ENCODE peak calls at places on chromosome 1, in four cellular contexts. One of them, this sample, is unnamed.

GRCh38 chr1:33263890-33264504 is 7.7 kb downstream of the ZNF362 start:
- DNase-seq in BE2C: no peak
- DNase-seq in HFF-Myc: no peak
- DNase-seq in suprapubic skin: no peak
- DNase-seq in this sample: no peak

GRCh38 chr1:48526045-48526714 is 54.2 kb upstream of the SPATA6 start:
- DNase-seq in suprapubic skin: no peak
- DNase-seq in BE2C: peak; percentile 45
- DNase-seq in HFF-Myc: no peak
- DNase-seq in this sample: no peak

GRCh38 chr1:207626972-207627337 is 18.0 kb upstream of the CR1L start:
- DNase-seq in BE2C: no peak
- DNase-seq in suprapubic skin: no peak
- DNase-seq in HFF-Myc: no peak
- DNase-seq in this sample: no peak

GRCh38 chr1:94634977-94635416 is 93.4 kb upstream of the F3 start:
- DNase-seq in HFF-Myc: no peak
- DNase-seq in BE2C: peak; percentile 48
- DNase-seq in suprapubic skin: no peak
- DNase-seq in this sample: no peak

GRCh38 chr1:230236951-230237350 is 169.9 kb downstream of the GALNT2 start:
- DNase-seq in suprapubic skin: no peak
- DNase-seq in BE2C: no peak
- DNase-seq in HFF-Myc: no peak
- DNase-seq in this sample: no peak

GRCh38 chr1:32753532-32754281 is 51.1 kb upstream of the SYNC start:
- DNase-seq in BE2C: peak; percentile 85
- DNase-seq in suprapubic skin: peak; percentile 79
- DNase-seq in HFF-Myc: no peak
- DNase-seq in this sample: peak; percentile 90

GRCh38 chr1:169466259-169467230 is 19.2 kb downstream of the SLC19A2 start:
- DNase-seq in HFF-Myc: no peak
- DNase-seq in suprapubic skin: no peak
- DNase-seq in BE2C: peak; percentile 33
- DNase-seq in this sample: no peak

GRCh38 chr1:29785554-29785953 is 549.2 kb downstream of the PTPRU start:
- DNase-seq in suprapubic skin: no peak
- DNase-seq in HFF-Myc: no peak
- DNase-seq in BE2C: no peak
- DNase-seq in this sample: no peak

GRCh38 chr1:114700026-114700600 is 4.8 kb upstream of the AMPD1 start:
- DNase-seq in suprapubic skin: no peak
- DNase-seq in HFF-Myc: no peak
- DNase-seq in BE2C: no peak
- DNase-seq in this sample: no peak

GRCh38 chr1:3907621-3908165 is 7.6 kb upstream of the C1orf174 start:
- DNase-seq in HFF-Myc: no peak
- DNase-seq in suprapubic skin: peak; percentile 41
- DNase-seq in BE2C: no peak
- DNase-seq in this sample: no peak

GRCh38 chr1:44174630-44175029 is 33.2 kb upstream of the KLF18 start:
- DNase-seq in HFF-Myc: no peak
- DNase-seq in suprapubic skin: no peak
- DNase-seq in BE2C: no peak
- DNase-seq in this sample: no peak

GRCh38 chr1:44168520-44169098 is 27.2 kb upstream of the KLF18 start:
- DNase-seq in suprapubic skin: no peak
- DNase-seq in HFF-Myc: no peak
- DNase-seq in BE2C: no peak
- DNase-seq in this sample: no peak

DNA sequence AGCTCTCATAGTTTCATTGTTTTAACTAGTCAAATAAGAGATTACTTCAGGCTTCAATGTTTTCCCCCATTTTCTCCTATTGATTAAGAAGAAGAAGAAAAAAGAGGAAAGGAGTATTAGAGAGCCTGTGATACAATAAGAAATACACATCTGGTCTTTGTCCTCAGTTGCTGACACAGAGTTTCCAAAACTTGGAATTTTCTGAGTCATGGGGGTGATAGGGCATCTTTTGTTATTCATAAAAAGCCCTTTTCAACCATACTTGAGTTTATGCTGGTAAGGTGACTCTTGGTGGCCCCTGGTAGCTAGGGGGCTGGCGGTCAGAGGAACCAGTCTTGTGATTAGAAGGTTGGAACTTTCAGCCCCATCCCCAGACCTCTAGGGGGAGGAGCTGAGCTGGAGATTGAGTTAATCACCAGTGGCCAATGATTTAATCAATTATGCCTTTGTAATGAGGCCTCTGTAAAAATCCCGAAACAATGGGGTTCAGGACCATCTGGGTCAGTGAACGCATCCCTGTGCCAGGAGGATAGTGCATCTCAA is 28.9 kb upstream of the KLF18 start:
- DNase-seq in BE2C: no peak
- DNase-seq in suprapubic skin: no peak
- DNase-seq in HFF-Myc: no peak
- DNase-seq in this sample: no peak
- TF ChIP-seq CTCF in BE2C: no peak
- TF ChIP-seq CTCF in suprapubic skin: no peak
- TF ChIP-seq CTCF in HFF-Myc: no peak
- TF ChIP-seq CTCF in this sample: no peak

DNA sequence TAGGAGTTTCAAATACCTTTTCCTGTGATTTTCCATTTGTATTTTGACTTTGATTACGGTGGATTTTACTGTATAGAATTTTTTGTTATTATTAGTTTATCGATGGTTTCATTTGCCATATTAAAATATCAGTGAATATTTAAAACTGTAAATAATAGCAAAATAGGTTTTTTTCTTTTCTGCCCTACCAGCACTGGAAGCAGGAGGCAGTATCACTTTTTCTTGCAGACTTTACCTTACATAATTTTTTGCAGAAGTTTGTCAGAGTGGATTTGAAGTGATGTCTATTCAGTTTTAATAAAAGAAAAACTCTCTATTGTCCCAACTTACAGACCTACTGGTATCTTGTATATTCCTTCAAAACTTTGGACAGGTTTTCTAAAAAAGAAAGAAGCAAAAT is 213.6 kb downstream of the CENPF start:
- DNase-seq in suprapubic skin: no peak
- DNase-seq in BE2C: no peak
- DNase-seq in HFF-Myc: no peak
- DNase-seq in this sample: no peak
- TF ChIP-seq CTCF in suprapubic skin: no peak
- TF ChIP-seq CTCF in BE2C: no peak
- TF ChIP-seq CTCF in HFF-Myc: no peak
- TF ChIP-seq CTCF in this sample: peak; percentile 40

GRCh38 chr1:66876664-66877063 is 48.0 kb downstream of the DNAI4 start:
- DNase-seq in HFF-Myc: no peak
- DNase-seq in BE2C: no peak
- DNase-seq in suprapubic skin: no peak
- DNase-seq in this sample: no peak
- TF ChIP-seq CTCF in HFF-Myc: no peak
- TF ChIP-seq CTCF in BE2C: no peak
- TF ChIP-seq CTCF in suprapubic skin: no peak
- TF ChIP-seq CTCF in this sample: no peak

DNA sequence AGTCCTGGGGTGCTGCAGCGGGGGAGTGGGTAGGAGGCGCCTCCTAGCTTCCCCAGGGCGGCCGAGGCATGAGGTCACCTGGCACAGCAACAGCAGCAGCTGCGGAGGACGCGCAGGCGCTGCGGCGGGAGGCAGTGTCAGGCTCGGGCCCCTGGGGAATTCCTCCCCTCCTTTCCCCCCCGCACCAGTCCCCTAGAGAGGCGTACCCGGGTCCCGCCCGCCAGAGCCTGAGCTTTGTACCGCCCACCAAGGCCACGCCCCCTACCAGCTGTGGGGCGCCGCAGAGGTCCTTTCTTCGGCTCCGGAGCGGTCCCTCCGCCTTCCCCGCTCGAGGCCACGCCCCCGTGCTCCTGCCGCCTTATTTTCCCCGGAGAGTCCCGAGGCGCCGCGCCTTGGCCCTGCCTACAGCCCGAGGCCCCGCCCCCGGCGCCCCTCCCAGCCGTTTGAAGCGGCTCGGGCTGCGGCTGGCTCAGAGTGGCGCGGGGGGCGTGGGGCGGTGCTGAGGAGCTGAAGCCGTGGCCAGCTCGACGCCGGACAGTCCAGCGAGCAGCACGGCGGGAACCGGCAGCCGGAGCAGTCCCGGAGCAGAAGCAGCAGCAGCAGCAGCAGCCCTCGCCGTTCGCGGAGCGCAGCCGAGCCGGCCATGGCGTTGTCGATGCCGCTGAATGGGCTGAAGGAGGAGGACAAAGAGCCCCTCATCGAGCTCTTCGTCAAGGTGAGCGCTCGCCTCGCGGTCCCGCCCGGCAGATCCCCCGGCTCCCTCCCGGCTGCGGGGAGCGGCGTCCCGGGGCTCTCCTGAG is at the start of gene CLIC4:
- DNase-seq in HFF-Myc: peak; percentile 94
- DNase-seq in suprapubic skin: peak; percentile 100
- DNase-seq in BE2C: peak; percentile 97
- DNase-seq in this sample: peak; percentile 100
- TF ChIP-seq CTCF in HFF-Myc: no peak
- TF ChIP-seq CTCF in suprapubic skin: no peak
- TF ChIP-seq CTCF in BE2C: peak; percentile 17
- TF ChIP-seq CTCF in this sample: no peak

DNA sequence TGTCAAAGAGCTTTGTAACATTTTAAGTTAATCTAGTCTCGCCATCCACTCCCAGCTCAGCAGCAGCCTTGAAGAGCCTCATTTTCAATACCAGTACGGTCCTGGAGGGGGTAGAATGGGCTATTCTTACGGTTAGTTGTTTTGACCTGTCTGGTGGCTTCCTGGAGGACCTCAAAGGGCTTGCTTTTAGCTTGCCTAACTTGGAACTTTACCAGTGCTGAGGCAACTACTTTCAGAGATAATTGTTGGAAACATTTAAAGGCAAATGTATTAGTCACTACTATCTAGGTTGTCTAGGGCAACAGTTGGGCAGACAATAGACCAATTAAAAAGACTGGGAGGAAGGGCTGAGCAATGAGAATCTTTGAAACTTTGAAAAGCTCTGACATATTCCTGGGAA is 56.0 kb downstream of the TTLL7 start:
- DNase-seq in suprapubic skin: no peak
- DNase-seq in BE2C: no peak
- DNase-seq in HFF-Myc: no peak
- DNase-seq in this sample: no peak
- TF ChIP-seq CTCF in suprapubic skin: no peak
- TF ChIP-seq CTCF in BE2C: no peak
- TF ChIP-seq CTCF in HFF-Myc: no peak
- TF ChIP-seq CTCF in this sample: peak; percentile 19

This sample was measured in type B pancreatic cell.